ENCODE peak calls at places on chromosome 4, in ten cellular contexts. H is tibial nerve; M is GM23248; N is HCT116; R is CD8-positive, alpha-beta memory T cell; V is transverse colon; D is upper lobe of right lung; Y is Karpas-422; S is hepatocyte; A is DND-41. Z is an unnamed sample. For H3K27me3 and H3K4me1, the result is how much of the 10 kb centered on the place peaks cover.

GRCh38 chr4:139457318-139457717 is 3.4 kb downstream of the RAB33B start:
- DNase-seq in H (no peak), M (peak), N (no peak), R (no peak), V (no peak), D (no peak), Y (no peak), S (no peak), A (no peak), Z (no peak)

GRCh38 chr4:126705271-126705670 is 927.5 kb upstream of the INTU start:
- DNase-seq in H (no peak), M (no peak), N (no peak), R (no peak), V (no peak), D (no peak), Y (no peak), S (no peak), A (no peak), Z (no peak)

GRCh38 chr4:62640296-62640695 is 1440.2 kb downstream of the ADGRL3 start:
- DNase-seq in H (no peak), M (no peak), N (no peak), R (no peak), V (no peak), D (no peak), Y (no peak), S (no peak), A (no peak), Z (no peak)

GRCh38 chr4:15744016-15744415 is 34.1 kb upstream of the CD38 start:
- DNase-seq in H (no peak), M (peak), N (no peak), R (no peak), V (no peak), D (no peak), Y (no peak), S (no peak), A (no peak), Z (no peak)

GRCh38 chr4:518569-519083 is 19.6 kb downstream of the PIGG start:
- DNase-seq in H (no peak), M (no peak), N (no peak), R (no peak), V (no peak), D (no peak), Y (no peak), S (no peak), A (no peak), Z (no peak)

GRCh38 chr4:105994061-105994460 is 98.8 kb downstream of the NPNT start:
- DNase-seq in H (no peak), M (no peak), N (no peak), R (no peak), V (no peak), D (no peak), Y (no peak), S (no peak), A (no peak), Z (no peak)

GRCh38 chr4:124631760-124632159 is 80.8 kb downstream of the ANKRD50 start:
- DNase-seq in H (no peak), M (peak), N (peak), R (no peak), V (peak), D (no peak), Y (no peak), S (peak), A (no peak), Z (no peak)

GRCh38 chr4:87540176-87541058 is 11.2 kb upstream of the SPARCL1 start:
- DNase-seq in H (no peak), M (peak), N (no peak), R (no peak), V (peak), D (no peak), Y (no peak), S (no peak), A (no peak), Z (no peak)

GRCh38 chr4:122012735-122013134 is 60.9 kb upstream of the TRPC3 start:
- DNase-seq in H (no peak), M (peak), N (no peak), R (no peak), V (no peak), D (no peak), Y (no peak), S (no peak), A (no peak), Z (no peak)

GRCh38 chr4:85737254-85737653 is 262.3 kb downstream of the ARHGAP24 start:
- DNase-seq in H (no peak), M (no peak), N (no peak), R (no peak), V (no peak), D (no peak), Y (no peak), S (no peak), A (no peak), Z (no peak)

GRCh38 chr4:152278505-152279301 is 257.2 kb downstream of the FBXW7 start:
- DNase-seq in H (no peak), M (no peak), N (no peak), R (no peak), V (peak), D (no peak), Y (no peak), S (peak), A (no peak), Z (no peak)

GRCh38 chr4:112885897-112886296 is 163.6 kb upstream of the ANK2 start:
- DNase-seq in H (no peak), M (no peak), N (no peak), R (no peak), V (no peak), D (no peak), Y (no peak), S (no peak), A (no peak), Z (no peak)

GRCh38 chr4:65798498-65799127 is 128.3 kb upstream of the EPHA5 start:
- DNase-seq in H (no peak), M (no peak), N (no peak), R (no peak), V (no peak), D (no peak), Y (no peak), S (peak), A (no peak), Z (no peak)

GRCh38 chr4:118167306-118167705 is 133.0 kb downstream of the NDST3 start:
- DNase-seq in H (no peak), M (no peak), N (no peak), R (no peak), V (no peak), D (no peak), Y (no peak), S (no peak), A (no peak), Z (no peak)

GRCh38 chr4:184475096-184475461 is 729 bp upstream of the IRF2 start:
- DNase-seq in H (no peak), M (peak), N (no peak), R (peak), V (peak), D (peak), Y (peak), S (peak), A (peak), Z (no peak)

GRCh38 chr4:13548059-13548983 is 4.0 kb upstream of the NKX3-2 start:
- DNase-seq in H (no peak), M (peak), N (no peak), R (no peak), V (no peak), D (no peak), Y (no peak), S (no peak), A (no peak), Z (no peak)
- H3K4me3 ChIP-seq in H (peak), M (peak), N (peak), R (no peak), V (peak), D (no peak), Y (peak), S (peak), A (no peak), Z (no peak)

DNA sequence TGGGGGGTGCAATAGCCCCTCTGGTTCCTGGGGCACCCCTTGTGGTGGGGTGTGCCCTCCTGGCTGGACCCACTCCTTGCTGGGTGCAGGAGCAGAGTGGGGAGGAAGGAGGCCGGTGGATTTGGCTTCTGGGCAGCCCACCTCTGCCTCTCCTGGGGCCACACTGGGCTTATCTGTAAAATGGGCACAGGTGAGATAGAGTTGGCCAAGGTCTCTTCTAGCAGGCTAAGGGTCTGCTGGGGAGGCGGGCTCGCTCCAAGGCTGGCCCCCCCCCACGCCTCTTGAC is 12.8 kb downstream of the HMX1 start:
- DNase-seq in H (no peak), M (no peak), N (no peak), R (no peak), V (no peak), D (no peak), Y (no peak), S (no peak), A (no peak), Z (no peak)
- H3K27me3 ChIP-seq in H (half or more), M (half or more), N (under half), R (under half), V (half or more), D (half or more), Y (under half), S (half or more), A (under half), Z (under half)

GRCh38 chr4:2933566-2934076 is 29.6 kb downstream of the NOP14 start:
- DNase-seq in H (no peak), M (peak), N (no peak), R (no peak), V (no peak), D (no peak), Y (no peak), S (no peak), A (no peak), Z (no peak)

GRCh38 chr4:2930821-2931764 is 32.1 kb downstream of the NOP14 start:
- DNase-seq in H (no peak), M (no peak), N (no peak), R (no peak), V (peak), D (peak), Y (no peak), S (no peak), A (no peak), Z (no peak)

GRCh38 chr4:2932561-2932950 is 30.6 kb downstream of the NOP14 start:
- DNase-seq in H (no peak), M (no peak), N (no peak), R (no peak), V (no peak), D (peak), Y (no peak), S (no peak), A (no peak), Z (no peak)

GRCh38 chr4:2932951-2933565 is 30.1 kb downstream of the NOP14 start:
- DNase-seq in H (no peak), M (peak), N (no peak), R (no peak), V (no peak), D (peak), Y (peak), S (no peak), A (no peak), Z (no peak)

DNA sequence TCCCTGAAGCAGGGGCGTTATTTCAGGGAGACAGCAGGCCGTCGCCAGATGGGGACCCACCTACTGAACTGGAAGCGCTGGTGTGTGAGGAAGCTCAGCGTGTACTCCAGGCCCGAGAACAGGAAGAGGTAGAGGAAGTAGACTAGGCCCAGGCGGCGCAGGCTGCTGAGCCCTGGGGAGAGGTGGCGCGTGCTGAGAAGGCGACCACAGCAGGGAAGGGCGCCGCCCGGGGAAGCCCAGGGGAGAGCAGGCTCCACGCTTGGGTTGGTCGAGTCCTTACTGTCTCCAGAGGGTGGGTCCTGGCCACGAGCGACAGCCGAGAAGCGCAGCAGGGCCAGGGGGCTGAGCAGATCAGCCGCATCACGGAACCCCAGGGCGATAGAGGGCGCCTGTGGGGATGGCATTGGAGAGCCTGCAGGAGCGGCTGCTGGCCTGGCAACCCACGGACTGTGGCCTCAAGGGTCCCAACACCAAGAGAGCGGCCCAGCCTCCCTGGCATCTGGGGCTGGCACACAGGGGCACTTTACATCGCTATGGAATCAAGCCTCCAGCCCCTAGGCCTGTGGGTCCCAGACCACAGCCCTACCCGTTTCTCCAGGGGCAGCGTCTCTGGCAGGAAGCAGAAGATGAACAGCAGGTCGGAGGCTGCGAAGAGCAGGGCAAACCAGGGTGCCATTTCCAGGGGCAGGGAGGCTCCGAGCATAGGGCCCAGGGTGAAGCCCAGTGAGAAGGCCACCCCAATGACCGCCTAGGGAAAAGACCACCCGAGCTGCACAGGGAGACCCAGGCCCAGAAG is 31.2 kb downstream of the NOP14 start:
- DNase-seq in H (peak), M (no peak), N (no peak), R (peak), V (peak), D (peak), Y (peak), S (no peak), A (peak), Z (peak)
- H3K4me1 ChIP-seq in H (under half), M (under half), N (under half), R (under half), V (under half), D (half or more), Y (under half), S (under half), A (under half), Z (under half)

GRCh38 chr4:113958766-113959540 is 20.5 kb downstream of the ARSJ start:
- DNase-seq in H (no peak), M (peak), N (peak), R (no peak), V (no peak), D (no peak), Y (no peak), S (peak), A (no peak), Z (no peak)
- H3K4me3 ChIP-seq in H (peak), M (peak), N (peak), R (no peak), V (no peak), D (peak), Y (no peak), S (no peak), A (no peak), Z (no peak)

DNA sequence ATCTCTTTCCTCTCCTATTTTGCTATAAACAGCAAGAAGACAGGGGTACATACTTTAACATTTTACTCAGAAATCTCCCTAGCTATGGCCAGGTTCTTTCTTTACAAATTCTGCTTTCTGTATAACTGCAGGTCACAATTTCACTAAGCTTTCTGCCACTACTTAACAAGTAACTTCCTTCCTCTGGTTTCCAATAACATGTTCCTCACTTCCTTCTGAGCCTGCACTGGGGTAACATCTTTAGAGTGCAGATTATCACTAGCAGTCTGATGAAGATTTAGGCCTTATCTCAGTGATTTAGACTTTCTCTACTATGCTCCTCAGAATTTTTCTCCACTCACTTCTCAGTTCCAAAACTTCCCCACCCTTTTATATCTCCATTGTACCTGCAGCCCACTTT is 1930.5 kb upstream of the AGA start:
- DNase-seq in H (no peak), M (no peak), N (no peak), R (no peak), V (no peak), D (no peak), Y (no peak), S (no peak), A (no peak), Z (no peak)
- H3K27me3 ChIP-seq in H (under half), M (under half), N (under half), R (under half), V (under half), D (under half), Y (under half), S (under half), A (under half), Z (under half)

DNA sequence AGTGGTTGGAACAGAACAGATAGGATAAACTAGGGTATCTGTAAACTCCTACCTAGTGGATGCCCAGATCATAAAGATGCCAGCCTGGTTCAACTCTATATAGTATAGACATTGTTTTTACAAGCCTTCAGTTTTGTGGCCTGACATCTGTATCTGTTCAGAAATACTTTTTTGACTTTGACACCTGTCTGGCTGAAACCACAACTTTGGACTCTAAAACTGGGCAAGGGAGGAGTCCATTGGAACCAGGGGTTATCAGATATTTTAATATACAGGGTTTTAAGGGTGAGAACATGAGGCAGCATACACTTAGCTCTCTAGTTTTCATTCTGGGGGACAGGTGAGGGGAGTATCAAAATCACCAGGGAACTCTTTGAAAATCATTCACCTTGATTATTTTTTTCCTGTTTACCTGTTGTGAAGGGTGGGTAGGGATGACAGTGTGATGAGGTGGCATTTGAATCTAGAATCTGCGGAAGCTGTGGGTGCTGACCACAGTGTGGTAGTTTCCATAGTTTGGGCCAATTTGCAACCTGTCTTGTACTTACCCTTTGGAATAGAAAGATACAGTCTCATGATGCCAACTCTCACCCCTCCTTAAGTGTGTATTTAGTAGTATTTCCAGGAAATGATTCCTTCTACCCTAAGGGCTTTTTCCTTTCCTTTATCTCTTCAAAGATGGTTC is 20.6 kb downstream of the GAB1 start:
- DNase-seq in H (no peak), M (no peak), N (no peak), R (no peak), V (peak), D (no peak), Y (no peak), S (no peak), A (no peak), Z (no peak)
- H3K4me1 ChIP-seq in H (half or more), M (under half), N (under half), R (under half), V (half or more), D (half or more), Y (under half), S (half or more), A (under half), Z (under half)